ENCODE peak calls at places on chromosome 17, in five cellular contexts. J is mesenchymal stem cell, R is H1, N is trophoblast cell, W is neuronal stem cell. P is an unnamed sample.

GRCh38 chr17:76146053-76146875 is 5.2 kb upstream of the FOXJ1 start:
- DNase-seq in J (no peak), R (no peak), N (no peak), W (no peak), P (no peak)

GRCh38 chr17:8884336-8884990 is 17.0 kb upstream of the PIK3R6 start:
- DNase-seq in J (no peak), R (no peak), N (no peak), W (no peak), P (peak)

GRCh38 chr17:74921045-74921681 is 1.9 kb downstream of the USH1G start:
- DNase-seq in J (no peak), R (no peak), N (no peak), W (no peak), P (peak)

GRCh38 chr17:19338031-19338990 is 24.2 kb downstream of the B9D1 start:
- DNase-seq in J (peak), R (peak), N (peak), W (no peak), P (peak)

GRCh38 chr17:8477653-8478441 is 42.2 kb downstream of the NDEL1 start:
- DNase-seq in J (no peak), R (no peak), N (no peak), W (no peak), P (no peak)

GRCh38 chr17:78128616-78129384 is at the start of gene TMC6:
- DNase-seq in J (peak), R (no peak), N (peak), W (peak), P (peak)

GRCh38 chr17:64411999-64412771 is 21.5 kb upstream of the PECAM1 start:
- DNase-seq in J (peak), R (peak), N (peak), W (peak), P (peak)

GRCh38 chr17:60300949-60301348 is 91.0 kb downstream of the USP32 start:
- DNase-seq in J (no peak), R (no peak), N (no peak), W (no peak), P (no peak)

GRCh38 chr17:39015546-39015935 is 48.3 kb upstream of the FBXO47 start:
- DNase-seq in J (no peak), R (no peak), N (no peak), W (no peak), P (no peak)

GRCh38 chr17:18070861-18071340 is 16.8 kb upstream of the DRG2 start:
- DNase-seq in J (peak), R (no peak), N (no peak), W (no peak), P (peak)

GRCh38 chr17:10226930-10227695 is 28.7 kb upstream of the GAS7 start:
- DNase-seq in J (peak), R (peak), N (peak), W (peak), P (peak)

GRCh38 chr17:76599699-76600460 is 14.2 kb upstream of the ST6GALNAC2 start:
- DNase-seq in J (no peak), R (no peak), N (peak), W (no peak), P (no peak)

GRCh38 chr17:56174421-56174820 is 21.1 kb downstream of the ANKFN1 start:
- DNase-seq in J (peak), R (no peak), N (no peak), W (no peak), P (no peak)

GRCh38 chr17:40538019-40538935 is 27.0 kb downstream of the CCR7 start:
- DNase-seq in J (no peak), R (no peak), N (no peak), W (no peak), P (no peak)

GRCh38 chr17:304461-304860 is 48.1 kb downstream of the RPH3AL start:
- DNase-seq in J (peak), R (no peak), N (no peak), W (peak), P (peak)

GRCh38 chr17:57107498-57108101 is 22.6 kb downstream of the AKAP1 start:
- DNase-seq in J (peak), R (no peak), N (no peak), W (no peak), P (no peak)

GRCh38 chr17:40418428-40418706 is 671 bp upstream of the TOP2A start:
- DNase-seq in J (no peak), R (no peak), N (no peak), W (no peak), P (no peak)

GRCh38 chr17:27647755-27648154 is 16.8 kb downstream of the LGALS9 start:
- DNase-seq in J (no peak), R (no peak), N (no peak), W (no peak), P (no peak)

GRCh38 chr17:3865166-3865565 is 19.1 kb upstream of the NCBP3 start:
- DNase-seq in J (no peak), R (no peak), N (no peak), W (no peak), P (peak)

GRCh38 chr17:12952012-12952411 is 65.8 kb downstream of the ELAC2 start:
- DNase-seq in J (no peak), R (no peak), N (no peak), W (no peak), P (no peak)

GRCh38 chr17:1181769-1182137 is 2.0 kb upstream of the ABR start:
- DNase-seq in J (peak), R (no peak), N (no peak), W (no peak), P (no peak)

GRCh38 chr17:78182504-78182903 is 4.3 kb downstream of the TK1 start:
- DNase-seq in J (no peak), R (no peak), N (no peak), W (no peak), P (no peak)

GRCh38 chr17:77405867-77406513 is 265.2 kb downstream of the SEC14L1 start:
- DNase-seq in J (no peak), R (no peak), N (no peak), W (no peak), P (no peak)

GRCh38 chr17:7047566-7047965 is 3.7 kb upstream of the SLC16A11 start:
- DNase-seq in J (no peak), R (no peak), N (no peak), W (no peak), P (no peak)

GRCh38 chr17:46759141-46759540 is 59.4 kb downstream of the WNT3 start:
- DNase-seq in J (no peak), R (no peak), N (no peak), W (no peak), P (no peak)

GRCh38 chr17:7582401-7583252 is 1.0 kb upstream of the MPDU1 start:
- DNase-seq in J (no peak), R (no peak), N (no peak), W (no peak), P (peak)

GRCh38 chr17:82228842-82229685 is at the start of gene SLC16A3:
- DNase-seq in J (peak), R (no peak), N (peak), W (no peak), P (no peak)

GRCh38 chr17:80910043-80910442 is 81.6 kb upstream of the CHMP6 start:
- DNase-seq in J (no peak), R (no peak), N (no peak), W (no peak), P (no peak)

GRCh38 chr17:80917716-80918560 is 73.7 kb upstream of the CHMP6 start:
- DNase-seq in J (no peak), R (no peak), N (no peak), W (no peak), P (no peak)

GRCh38 chr17:80916246-80916645 is 75.4 kb upstream of the CHMP6 start:
- DNase-seq in J (no peak), R (no peak), N (no peak), W (no peak), P (no peak)

GRCh38 chr17:80912451-80912850 is 79.2 kb upstream of the CHMP6 start:
- DNase-seq in J (no peak), R (no peak), N (no peak), W (no peak), P (no peak)

GRCh38 chr17:80913928-80914821 is 77.5 kb upstream of the CHMP6 start:
- DNase-seq in J (no peak), R (no peak), N (no peak), W (no peak), P (no peak)
- H2BK12ac ChIP-seq in J (no peak), R (no peak), N (no peak), W (no peak), P (no peak)

DNA sequence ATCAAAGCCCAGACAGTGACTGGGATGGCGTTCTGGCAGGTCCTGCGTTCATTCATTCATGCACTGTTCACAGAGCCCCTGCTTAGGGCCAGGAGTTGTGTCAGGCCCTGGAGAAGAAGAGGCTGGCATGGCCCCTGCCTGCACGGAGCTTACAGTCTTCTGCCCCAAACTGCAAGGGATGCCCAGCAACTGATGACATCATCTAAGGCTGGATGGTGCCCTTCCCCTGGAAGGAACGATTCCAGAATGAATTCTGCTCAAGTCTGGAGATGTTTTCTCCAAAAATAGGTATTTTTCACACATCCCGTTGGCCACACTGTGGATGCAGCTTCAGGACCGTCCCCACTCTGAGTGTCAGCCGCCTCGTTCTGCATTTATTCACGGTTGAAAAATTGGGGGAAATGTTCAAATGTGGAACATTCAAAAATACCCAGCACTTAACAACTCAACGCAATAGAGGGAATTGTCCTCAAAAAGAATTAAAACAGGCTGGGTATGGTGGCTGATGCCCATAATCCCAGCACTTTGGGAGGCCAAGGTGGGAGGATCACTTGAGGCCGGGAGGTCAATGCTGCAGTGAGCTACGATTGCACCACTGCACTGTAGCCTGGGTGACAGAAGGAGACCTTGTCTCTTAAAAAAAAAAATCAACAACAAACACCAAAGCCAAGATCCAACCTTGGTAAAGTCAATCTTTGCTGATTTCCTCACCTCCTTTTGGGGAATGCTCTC is 23.8 kb upstream of the CACNG5 start:
- DNase-seq in J (no peak), R (no peak), N (no peak), W (no peak), P (no peak)
- H2BK12ac ChIP-seq in J (no peak), R (no peak), N (no peak), W (no peak), P (no peak)

GRCh38 chr17:33712120-33712519 is 419.0 kb upstream of the ASIC2 start:
- DNase-seq in J (no peak), R (no peak), N (no peak), W (no peak), P (peak)
- H2BK12ac ChIP-seq in J (no peak), R (no peak), N (no peak), W (no peak), P (no peak)

GRCh38 chr17:49723423-49723822 is 15.7 kb upstream of the SLC35B1 start:
- DNase-seq in J (no peak), R (no peak), N (no peak), W (no peak), P (no peak)
- H2BK12ac ChIP-seq in J (no peak), R (no peak), N (no peak), W (no peak), P (no peak)

GRCh38 chr17:31554930-31555329 is 163.5 kb downstream of the RAB11FIP4 start:
- DNase-seq in J (no peak), R (no peak), N (no peak), W (no peak), P (no peak)
- H2BK12ac ChIP-seq in J (no peak), R (no peak), N (no peak), W (no peak), P (no peak)

GRCh38 chr17:28942925-28943324 is 8.4 kb downstream of the PHF12 start:
- DNase-seq in J (no peak), R (no peak), N (no peak), W (no peak), P (no peak)

GRCh38 chr17:28940142-28940541 is 11.2 kb downstream of the PHF12 start:
- DNase-seq in J (no peak), R (no peak), N (no peak), W (no peak), P (no peak)

GRCh38 chr17:28940675-28941074 is 10.6 kb downstream of the PHF12 start:
- DNase-seq in J (no peak), R (no peak), N (no peak), W (no peak), P (no peak)

GRCh38 chr17:28938552-28938951 is 12.8 kb downstream of the PHF12 start:
- DNase-seq in J (no peak), R (no peak), N (no peak), W (no peak), P (no peak)

GRCh38 chr17:28941251-28941650 is 10.1 kb downstream of the PHF12 start:
- DNase-seq in J (no peak), R (no peak), N (no peak), W (no peak), P (no peak)
- H2BK12ac ChIP-seq in J (no peak), R (no peak), N (no peak), W (no peak), P (no peak)

DNA sequence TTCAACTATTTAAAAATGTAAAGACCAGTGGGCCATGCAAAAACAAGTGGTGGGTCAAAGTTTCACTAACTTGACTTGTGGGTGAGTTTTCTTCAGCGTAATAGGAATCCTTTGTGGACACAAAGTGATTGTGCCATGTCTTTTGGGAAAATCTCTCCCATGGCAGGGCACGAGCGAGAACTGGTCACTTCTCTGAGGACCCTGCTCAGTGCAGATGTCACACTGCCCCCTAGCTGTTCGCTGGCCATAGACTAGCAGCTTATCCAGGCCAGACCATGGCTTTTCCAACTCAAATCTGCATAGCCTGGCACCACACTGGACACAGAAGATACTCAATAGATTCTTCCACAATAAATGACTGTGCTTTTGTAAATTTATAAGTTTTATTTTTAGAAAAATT is 306.0 kb upstream of the CCL2 start:
- DNase-seq in J (no peak), R (peak), N (peak), W (peak), P (peak)
- H2BK12ac ChIP-seq in J (no peak), R (no peak), N (no peak), W (no peak), P (no peak)